ENCODE peak calls at places on chromosomes 13 and 19, in seven cellular contexts. Q is BE2C, T is ascending aorta, D is A673, Z is cardiac muscle cell, H is fibroblast of lung, O is mammary epithelial cell. K is an unnamed sample.

GRCh38 chr19:30854207-30854606 is 482.0 kb downstream of the ZNF536 start:
- DNase-seq in Q (no peak), T (no peak), D (no peak), Z (no peak), H (no peak), O (no peak), K (no peak)

GRCh38 chr13:49112782-49113525 is 107.2 kb upstream of the MLNR start:
- DNase-seq in Q (no peak), T (no peak), D (peak; percentile 33), Z (peak; percentile 37), H (peak; percentile 39), O (no peak), K (no peak)

GRCh38 chr13:102402292-102402691 is 444 bp upstream of the FGF14 start:
- DNase-seq in Q (peak; percentile 91), T (no peak), D (peak; percentile 95), Z (peak; percentile 20), H (peak; percentile 48), O (no peak), K (peak; percentile 27)

GRCh38 chr19:6440905-6441304 is 7.3 kb upstream of the SLC25A41 start:
- DNase-seq in Q (no peak), T (no peak), D (no peak), Z (no peak), H (no peak), O (no peak), K (no peak)

GRCh38 chr19:29404015-29404414 is 121.8 kb upstream of the VSTM2B start:
- DNase-seq in Q (no peak), T (no peak), D (no peak), Z (no peak), H (no peak), O (no peak), K (no peak)

GRCh38 chr13:105735269-105735668 is 800.2 kb downstream of the EFNB2 start:
- DNase-seq in Q (peak; percentile 40), T (no peak), D (no peak), Z (no peak), H (no peak), O (no peak), K (no peak)

GRCh38 chr19:56156768-56157167 is 15.7 kb downstream of the ZNF444 start:
- DNase-seq in Q (no peak), T (no peak), D (no peak), Z (no peak), H (no peak), O (no peak), K (no peak)

GRCh38 chr19:38734426-38735256 is 9.6 kb downstream of the CAPN12 start:
- DNase-seq in Q (no peak), T (no peak), D (no peak), Z (no peak), H (peak; percentile 30), O (peak; percentile 55), K (peak; percentile 38)

GRCh38 chr13:30744056-30744684 is 8.8 kb downstream of the ALOX5AP start:
- DNase-seq in Q (no peak), T (peak; percentile 62), D (no peak), Z (no peak), H (peak; percentile 74), O (peak; percentile 57), K (peak; percentile 51)

GRCh38 chr13:29568731-29569130 is 26.8 kb downstream of the SLC7A1 start:
- DNase-seq in Q (no peak), T (no peak), D (no peak), Z (no peak), H (peak; percentile 58), O (no peak), K (peak; percentile 50)

GRCh38 chr19:35142531-35143230 is 374 bp upstream of the FXYD7 start:
- DNase-seq in Q (peak; percentile 54), T (no peak), D (peak; percentile 64), Z (peak; percentile 52), H (no peak), O (no peak), K (no peak)

GRCh38 chr13:41691276-41691675 is 233.9 kb downstream of the RGCC start:
- DNase-seq in Q (no peak), T (no peak), D (no peak), Z (peak; percentile 70), H (no peak), O (no peak), K (peak; percentile 38)

GRCh38 chr19:55213547-55213946 is 4.2 kb upstream of the PTPRH start:
- DNase-seq in Q (no peak), T (no peak), D (no peak), Z (no peak), H (no peak), O (no peak), K (no peak)

GRCh38 chr19:8515317-8515716 is 1.4 kb upstream of the ZNF414 start:
- DNase-seq in Q (no peak), T (no peak), D (no peak), Z (no peak), H (no peak), O (no peak), K (no peak)

GRCh38 chr13:25170554-25171107 is 1.5 kb downstream of the AMER2 start:
- DNase-seq in Q (no peak), T (no peak), D (peak; percentile 85), Z (peak; percentile 4), H (no peak), O (no peak), K (no peak)

GRCh38 chr13:80553041-80553440 is 212.1 kb upstream of the SPRY2 start:
- DNase-seq in Q (no peak), T (no peak), D (no peak), Z (no peak), H (no peak), O (no peak), K (no peak)

GRCh38 chr13:20686863-20687579 is 16.5 kb upstream of the IL17D start:
- DNase-seq in Q (no peak), T (no peak), D (no peak), Z (peak; percentile 25), H (peak; percentile 27), O (no peak), K (no peak)

GRCh38 chr19:19651076-19651475 is 7.6 kb upstream of the GMIP start:
- DNase-seq in Q (no peak), T (no peak), D (no peak), Z (no peak), H (no peak), O (no peak), K (no peak)

GRCh38 chr19:18701250-18701608 is 17.7 kb downstream of the CRTC1 start:
- DNase-seq in Q (no peak), T (no peak), D (no peak), Z (no peak), H (no peak), O (no peak), K (no peak)

GRCh38 chr13:114064516-114065140 is 67.8 kb downstream of the RASA3 start:
- DNase-seq in Q (peak; percentile 60), T (no peak), D (no peak), Z (peak; percentile 60), H (peak; percentile 35), O (peak; percentile 37), K (no peak)

GRCh38 chr13:20993661-20994440 is 67.5 kb downstream of the LATS2 start:
- DNase-seq in Q (no peak), T (no peak), D (no peak), Z (peak; percentile 81), H (peak; percentile 96), O (peak; percentile 67), K (peak; percentile 50)

GRCh38 chr19:42497492-42498226 is 30.6 kb downstream of the CEACAM1 start:
- DNase-seq in Q (no peak), T (no peak), D (no peak), Z (no peak), H (no peak), O (no peak), K (no peak)

GRCh38 chr13:66618702-66619101 is 611.4 kb downstream of the PCDH9 start:
- DNase-seq in Q (no peak), T (no peak), D (peak; percentile 44), Z (peak; percentile 62), H (peak; percentile 46), O (peak; percentile 14), K (peak; percentile 52)

GRCh38 chr19:4969772-4970531 is 1.0 kb downstream of the KDM4B start:
- DNase-seq in Q (no peak), T (no peak), D (peak; percentile 42), Z (peak; percentile 24), H (peak; percentile 23), O (peak; percentile 27), K (peak; percentile 22)

GRCh38 chr13:105370011-105370645 is 1165.3 kb downstream of the EFNB2 start:
- DNase-seq in Q (no peak), T (no peak), D (no peak), Z (peak; percentile 8), H (peak; percentile 30), O (no peak), K (no peak)

GRCh38 chr19:29098863-29099481 is 114.0 kb downstream of the UQCRFS1 start:
- DNase-seq in Q (no peak), T (peak; percentile 28), D (no peak), Z (peak; percentile 77), H (peak; percentile 11), O (peak; percentile 35), K (peak; percentile 41)

GRCh38 chr19:16575282-16575681 is 3.1 kb upstream of the SLC35E1 start:
- DNase-seq in Q (no peak), T (no peak), D (no peak), Z (no peak), H (no peak), O (no peak), K (no peak)

DNA sequence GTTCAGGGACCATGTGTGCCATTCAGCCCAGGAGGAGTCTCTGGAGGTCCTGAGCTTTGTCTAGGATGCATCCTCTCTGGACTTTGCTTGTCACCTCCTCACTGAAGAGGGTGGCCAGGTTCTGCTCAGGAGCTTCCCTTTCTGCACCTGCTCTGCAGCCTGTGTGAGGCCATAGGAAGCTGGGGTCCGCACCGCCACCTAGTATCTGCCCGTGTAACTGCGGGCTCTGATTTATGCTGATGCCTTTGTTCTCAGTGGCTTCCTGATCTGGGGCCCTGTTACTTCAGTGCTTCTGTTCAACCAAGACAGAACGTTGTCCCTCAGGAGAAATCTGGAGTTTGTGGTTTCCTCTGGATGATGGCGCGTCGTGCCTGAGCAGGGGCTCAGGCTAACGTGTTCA is 15.5 kb downstream of the ZNF610 start:
- DNase-seq in Q (no peak), T (no peak), D (no peak), Z (no peak), H (no peak), O (no peak), K (no peak)
- TF ChIP-seq CTCF in Q (no peak), T (no peak), D (no peak), Z (no peak), H (no peak), O (no peak), K (no peak)

GRCh38 chr13:110340812-110341444 is 33.8 kb downstream of the COL4A2 start:
- DNase-seq in Q (no peak), T (peak; percentile 85), D (peak; percentile 77), Z (peak; percentile 85), H (peak; percentile 87), O (peak; percentile 53), K (no peak)
- H3K4me3 ChIP-seq in Q (no peak overlapping the region), T (peak overlapping the region; percentile 17), D (peak overlapping the region; percentile 5), Z (no peak overlapping the region), H (no peak overlapping the region), O (no peak overlapping the region), K (no peak overlapping the region)

GRCh38 chr13:95833126-95833525 is 156.2 kb downstream of the DNAJC3 start:
- DNase-seq in Q (no peak), T (no peak), D (no peak), Z (no peak), H (no peak), O (no peak), K (peak; percentile 64)

GRCh38 chr13:95834134-95834765 is 157.3 kb downstream of the DNAJC3 start:
- DNase-seq in Q (peak; percentile 71), T (no peak), D (peak; percentile 87), Z (peak; percentile 81), H (peak; percentile 40), O (peak; percentile 52), K (peak; percentile 51)

GRCh38 chr13:95833713-95834112 is 156.8 kb downstream of the DNAJC3 start:
- DNase-seq in Q (no peak), T (no peak), D (peak; percentile 11), Z (peak; percentile 43), H (peak; percentile 29), O (peak; percentile 31), K (peak; percentile 55)
- H3K27me3 ChIP-seq in Q (no peaks in the 10 kb centered on the region), T (no peaks in the 10 kb centered on the region), D (no peaks in the 10 kb centered on the region), Z (no peaks in the 10 kb centered on the region), H (no peaks in the 10 kb centered on the region), O (no peaks in the 10 kb centered on the region), K (no peaks in the 10 kb centered on the region)

GRCh38 chr13:32984857-32985626 is 31.2 kb upstream of the KL start:
- DNase-seq in Q (no peak), T (no peak), D (no peak), Z (no peak), H (peak; percentile 39), O (no peak), K (peak; percentile 84)
- TF ChIP-seq CTCF in Q (no peak), T (no peak), D (no peak), Z (no peak), H (no peak), O (no peak), K (no peak)

K was measured in bronchial epithelial cell.